ENCODE peak calls at places on chromosomes 7 and 10, in ten cellular contexts. M is GM20000; T is GM23248; X is Right ventricle myocardium superior; H is renal cortical epithelial cell; F is dorsolateral prefrontal cortex; S is CD4-positive, alpha-beta T cell; I is activated CD8-positive, alpha-beta memory T cell treated with anti-CD3 and anti-CD28 coated beads, Interleukin-2, amount 50 U/mL, for 48 hours; L is NB4; Z is HT1080. Q is an unnamed sample.

GRCh38 chr10:38027992-38028391 is 17.5 kb downstream of the ZNF33A start:
- DNase-seq in F (no peak), H (no peak), S (no peak), T (no peak), X (no peak), L (peak; percentile 36), Z (peak; percentile 70), M (no peak), I (no peak), Q (no peak)

GRCh38 chr10:58967551-58968418 is 208.7 kb upstream of the PHYHIPL start:
- DNase-seq in S (no peak), I (no peak), T (no peak), F (peak; percentile 86), H (peak; percentile 74), M (peak; percentile 25), X (peak; percentile 40), L (no peak), Z (peak; percentile 24), Q (no peak)

GRCh38 chr10:101012525-101013364 is 13.1 kb downstream of the LZTS2 start:
- DNase-seq in L (peak; percentile 92), Z (peak; percentile 96), H (peak; percentile 89), F (peak; percentile 96), X (peak; percentile 93), T (peak; percentile 96), M (peak; percentile 89), I (peak; percentile 89), S (peak; percentile 76), Q (peak; percentile 96)

GRCh38 chr7:150974468-150975391 is 3.4 kb downstream of the KCNH2 start:
- DNase-seq in T (peak; percentile 62), H (no peak), X (peak; percentile 81), Z (no peak), S (peak; percentile 85), L (peak; percentile 66), M (peak; percentile 88), I (peak; percentile 86), F (no peak), Q (peak; percentile 83)

GRCh38 chr7:138116156-138116555 is 39.9 kb downstream of the AKR1D1 start:
- DNase-seq in S (no peak), Z (peak; percentile 92), T (peak; percentile 18), I (no peak), H (peak; percentile 92), X (no peak), M (no peak), L (no peak), F (no peak), Q (no peak)

GRCh38 chr10:75612904-75613684 is 181.7 kb downstream of the LRMDA start:
- DNase-seq in I (no peak), H (peak; percentile 79), L (peak; percentile 83), Z (no peak), M (no peak), X (no peak), S (no peak), F (no peak), T (peak; percentile 31), Q (no peak)

GRCh38 chr7:148698397-148699023 is at the start of gene CUL1:
- DNase-seq in T (peak; percentile 88), S (peak; percentile 86), X (peak; percentile 93), M (peak; percentile 90), Z (peak; percentile 44), F (peak; percentile 55), H (peak; percentile 29), L (peak; percentile 93), I (peak; percentile 90), Q (peak; percentile 95)

GRCh38 chr7:1090236-1090635 is 2.3 kb downstream of the GPER1 start:
- DNase-seq in X (peak; percentile 40), Z (no peak), F (no peak), M (no peak), T (no peak), H (no peak), L (no peak), S (no peak), I (no peak), Q (no peak)

GRCh38 chr10:293636-294035 is 158.4 kb downstream of the ZMYND11 start:
- DNase-seq in S (no peak), X (no peak), Z (no peak), T (no peak), L (no peak), F (no peak), I (no peak), M (no peak), H (no peak), Q (no peak)

GRCh38 chr10:80204193-80204714 is 1.1 kb downstream of the ANXA11 start:
- DNase-seq in F (no peak), H (peak; percentile 71), T (peak; percentile 76), S (no peak), M (peak; percentile 36), X (no peak), Z (no peak), L (peak; percentile 38), I (no peak), Q (no peak)

GRCh38 chr7:17357952-17358351 is 59.5 kb downstream of the AHR start:
- DNase-seq in H (no peak), X (no peak), I (no peak), M (no peak), L (no peak), F (no peak), T (no peak), Z (peak; percentile 21), S (no peak), Q (no peak)

GRCh38 chr10:103843854-103844567 is 11.4 kb downstream of the SH3PXD2A start:
- DNase-seq in L (no peak), S (no peak), M (no peak), I (no peak), H (no peak), T (peak; percentile 87), Z (no peak), F (no peak), X (peak; percentile 74), Q (peak; percentile 78)

GRCh38 chr10:114507449-114507848 is 103.1 kb upstream of the AFAP1L2 start:
- DNase-seq in Z (no peak), F (no peak), I (no peak), L (no peak), H (peak; percentile 69), S (no peak), M (no peak), X (peak; percentile 74), T (no peak), Q (no peak)

GRCh38 chr7:31122649-31123058 is 70.5 kb downstream of the ADCYAP1R1 start:
- DNase-seq in T (peak; percentile 91), M (peak; percentile 51), S (no peak), H (peak; percentile 77), L (peak; percentile 92), X (peak; percentile 70), I (peak; percentile 60), Z (peak; percentile 75), F (no peak), Q (no peak)

GRCh38 chr10:34940436-34940835 is 125.3 kb upstream of the PARD3 start:
- DNase-seq in Z (no peak), I (no peak), H (no peak), F (no peak), S (no peak), X (no peak), M (no peak), L (no peak), T (no peak), Q (no peak)

GRCh38 chr7:106737202-106737562 is 76.2 kb upstream of the CCDC71L start:
- DNase-seq in F (no peak), H (peak; percentile 73), I (no peak), Z (peak; percentile 55), L (peak; percentile 40), T (peak; percentile 72), M (no peak), S (no peak), X (no peak), Q (no peak)

GRCh38 chr10:128263891-128264688 is 137.9 kb upstream of the MKI67 start:
- DNase-seq in L (peak; percentile 66), H (peak; percentile 45), F (peak; percentile 74), X (peak; percentile 69), M (peak; percentile 54), I (peak; percentile 75), Z (peak; percentile 36), S (peak; percentile 50), T (peak; percentile 71), Q (no peak)

GRCh38 chr10:102119417-102120141 is 589 bp downstream of the LDB1 start:
- DNase-seq in T (peak; percentile 69), L (peak; percentile 70), M (peak; percentile 89), I (peak; percentile 76), H (peak; percentile 68), X (peak; percentile 70), S (peak; percentile 54), Z (peak; percentile 63), F (no peak), Q (no peak)

Q was measured in posterior vena cava.